ENCODE peak calls at places on chromosome 2, in six cellular contexts. A is RWPE1; U is HCT116; J is dorsolateral prefrontal cortex; L is Panc1; G is CD8-positive, alpha-beta memory T cell. P is an unnamed sample.

GRCh38 chr2:241617431-241618154 is 19.4 kb downstream of the THAP4 start:
- DNase-seq in A (no peak), U (no peak), J (no peak), L (no peak), G (no peak), P (no peak)

GRCh38 chr2:200471324-200471848 is 38.5 kb downstream of the KCTD18 start:
- DNase-seq in A (peak; percentile 32), U (peak; percentile 6), J (no peak), L (no peak), G (peak; percentile 19), P (peak; percentile 25)

GRCh38 chr2:135651717-135652116 is 89.9 kb upstream of the UBXN4 start:
- DNase-seq in A (no peak), U (no peak), J (no peak), L (no peak), G (no peak), P (no peak)

GRCh38 chr2:96819101-96819875 is 3.2 kb downstream of the CNNM3 start:
- DNase-seq in A (no peak), U (no peak), J (no peak), L (no peak), G (no peak), P (no peak)

GRCh38 chr2:132670104-132670960 is at the start of gene LYPD1:
- DNase-seq in A (no peak), U (no peak), J (no peak), L (no peak), G (no peak), P (peak; percentile 36)

GRCh38 chr2:159944874-159945273 is 117.5 kb downstream of the PLA2R1 start:
- DNase-seq in A (no peak), U (no peak), J (no peak), L (no peak), G (no peak), P (no peak)

GRCh38 chr2:3745901-3746300 is 42.5 kb downstream of the DCDC2C start:
- DNase-seq in A (no peak), U (no peak), J (no peak), L (no peak), G (no peak), P (no peak)

GRCh38 chr2:12928706-12929291 is 212.1 kb downstream of the TRIB2 start:
- DNase-seq in A (peak; percentile 7), U (no peak), J (no peak), L (no peak), G (no peak), P (no peak)

GRCh38 chr2:128446866-128447537 is 128.3 kb upstream of the HS6ST1 start:
- DNase-seq in A (no peak), U (no peak), J (no peak), L (no peak), G (no peak), P (no peak)

GRCh38 chr2:168216351-168217005 is 30.9 kb downstream of the STK39 start:
- DNase-seq in A (no peak), U (peak; percentile 97), J (no peak), L (no peak), G (no peak), P (no peak)

GRCh38 chr2:72713857-72714256 is 112.0 kb downstream of the EXOC6B start:
- DNase-seq in A (no peak), U (no peak), J (no peak), L (no peak), G (no peak), P (no peak)

GRCh38 chr2:238979636-238980035 is 131.8 kb downstream of the TWIST2 start:
- DNase-seq in A (no peak), U (no peak), J (no peak), L (no peak), G (no peak), P (no peak)

GRCh38 chr2:18118703-18119102 is 240.2 kb downstream of the KCNS3 start:
- DNase-seq in A (no peak), U (no peak), J (no peak), L (no peak), G (no peak), P (no peak)

GRCh38 chr2:238106339-238106697 is 6.2 kb downstream of the ESPNL start:
- DNase-seq in A (no peak), U (no peak), J (no peak), L (no peak), G (no peak), P (no peak)

GRCh38 chr2:168608796-168609195 is 152.7 kb downstream of the CERS6 start:
- DNase-seq in A (no peak), U (no peak), J (no peak), L (no peak), G (no peak), P (no peak)

GRCh38 chr2:19664651-19665050 is 237.1 kb downstream of the TTC32 start:
- DNase-seq in A (no peak), U (no peak), J (no peak), L (no peak), G (no peak), P (no peak)

GRCh38 chr2:124755386-124755785 is 730.3 kb downstream of the CNTNAP5 start:
- DNase-seq in A (no peak), U (no peak), J (no peak), L (no peak), G (no peak), P (no peak)

GRCh38 chr2:161873689-161874088 is 200.3 kb downstream of the DPP4 start:
- DNase-seq in A (no peak), U (no peak), J (no peak), L (no peak), G (no peak), P (no peak)

GRCh38 chr2:226963528-226963927 is 127.7 kb downstream of the RHBDD1 start:
- DNase-seq in A (peak; percentile 41), U (peak; percentile 44), J (no peak), L (no peak), G (no peak), P (no peak)

GRCh38 chr2:224613543-224614317 is 28.6 kb upstream of the CUL3 start:
- DNase-seq in A (no peak), U (no peak), J (no peak), L (no peak), G (no peak), P (no peak)

GRCh38 chr2:68730828-68731227 is 3.8 kb upstream of the ARHGAP25 start:
- DNase-seq in A (peak; percentile 89), U (no peak), J (no peak), L (no peak), G (no peak), P (no peak)

GRCh38 chr2:133602538-133602937 is 34.3 kb upstream of the NCKAP5 start:
- DNase-seq in A (no peak), U (no peak), J (no peak), L (no peak), G (no peak), P (no peak)

GRCh38 chr2:68747413-68747812 is 12.8 kb downstream of the ARHGAP25 start:
- DNase-seq in A (no peak), U (no peak), J (no peak), L (no peak), G (no peak), P (no peak)

GRCh38 chr2:239827511-239827865 is 197.7 kb downstream of the NDUFA10 start:
- DNase-seq in A (no peak), U (no peak), J (no peak), L (no peak), G (no peak), P (no peak)

GRCh38 chr2:120403261-120403660 is 57.3 kb downstream of the INHBB start:
- DNase-seq in A (no peak), U (no peak), J (no peak), L (no peak), G (no peak), P (no peak)

GRCh38 chr2:137968477-137969417 is 4.5 kb downstream of the HNMT start:
- DNase-seq in A (no peak), U (no peak), J (no peak), L (no peak), G (no peak), P (no peak)
- H3K27ac ChIP-seq in A (no peak overlapping the region), U (no peak overlapping the region), J (no peak overlapping the region), L (no peak overlapping the region), G (no peak overlapping the region), P (peak overlapping the region; percentile 45)

DNA sequence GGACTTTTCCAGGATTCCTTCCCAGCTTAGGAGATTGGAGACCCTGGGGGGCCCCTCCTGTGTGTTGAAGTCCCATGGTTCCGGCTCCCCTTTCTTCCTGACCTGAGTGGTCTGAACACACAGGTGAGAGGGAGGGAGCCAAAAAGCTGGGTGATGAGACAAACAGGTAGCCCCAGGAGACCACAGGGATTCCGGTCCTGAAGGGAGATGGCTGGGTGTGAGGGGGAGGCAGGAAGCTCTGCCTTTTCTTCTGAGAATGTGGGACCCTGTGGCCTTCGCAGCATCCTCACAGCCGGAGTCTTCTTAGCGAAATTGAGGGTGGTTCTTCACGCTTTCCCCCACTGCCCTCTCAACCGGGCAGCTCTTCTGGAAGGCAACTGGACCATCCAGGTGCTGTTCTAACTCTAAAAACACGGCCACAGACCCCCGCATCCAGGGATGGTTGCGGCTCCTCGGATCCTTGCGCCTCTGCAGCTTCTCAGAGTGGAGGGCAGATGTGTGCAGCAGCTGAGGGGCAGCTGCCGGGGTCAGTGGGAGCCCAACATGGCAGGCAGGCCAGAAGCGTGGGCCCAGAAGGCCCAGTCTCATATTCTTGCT is 4.4 kb downstream of the SLC66A3 start:
- DNase-seq in A (no peak), U (no peak), J (no peak), L (no peak), G (no peak), P (no peak)
- H3K27ac ChIP-seq in A (no peak overlapping the region), U (no peak overlapping the region), J (no peak overlapping the region), L (no peak overlapping the region), G (no peak overlapping the region), P (no peak overlapping the region)

GRCh38 chr2:221533299-221533698 is 38.8 kb downstream of the EPHA4 start:
- DNase-seq in A (peak; percentile 37), U (no peak), J (no peak), L (no peak), G (no peak), P (no peak)
- H3K27ac ChIP-seq in A (no peak overlapping the region), U (no peak overlapping the region), J (no peak overlapping the region), L (no peak overlapping the region), G (no peak overlapping the region), P (no peak overlapping the region)

DNA sequence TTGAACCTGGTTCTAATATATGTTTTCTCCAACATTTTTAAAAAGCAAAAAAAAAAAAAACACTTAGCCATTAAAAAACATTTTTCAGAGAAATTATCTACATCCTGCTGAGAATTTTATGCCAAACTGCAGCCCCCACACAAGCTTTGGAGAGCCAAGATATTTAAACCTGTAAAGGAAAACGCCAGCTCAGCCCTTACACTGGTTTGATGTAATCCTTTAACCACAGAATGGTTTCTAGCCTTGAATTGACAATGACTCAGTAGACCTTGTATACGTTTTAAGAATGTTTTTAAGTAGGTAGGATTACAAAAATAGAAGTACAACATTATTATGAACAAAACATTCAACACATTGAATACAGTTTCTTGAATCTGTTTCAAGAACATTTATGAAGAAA is 113.6 kb downstream of the BABAM2 start:
- DNase-seq in A (peak; percentile 50), U (no peak), J (no peak), L (peak; percentile 32), G (no peak), P (no peak)
- H3K27ac ChIP-seq in A (no peak overlapping the region), U (no peak overlapping the region), J (no peak overlapping the region), L (no peak overlapping the region), G (no peak overlapping the region), P (no peak overlapping the region)